ENCODE peak calls at places on chromosomes 7 and 10, in six cellular contexts. One of them, this sample, is unnamed.

GRCh38 chr10:49632406-49633317 is 18.8 kb downstream of the CHAT start:
- DNase-seq in IMR-90: peak
- DNase-seq in neural progenitor cell: no peak
- DNase-seq in WTC11: peak
- DNase-seq in osteocyte: no peak
- DNase-seq in AG10803: peak
- DNase-seq in this sample: no peak

GRCh38 chr7:152847491-152847890 is 87.9 kb downstream of the ACTR3B start:
- DNase-seq in IMR-90: no peak
- DNase-seq in neural progenitor cell: no peak
- DNase-seq in WTC11: no peak
- DNase-seq in osteocyte: peak
- DNase-seq in AG10803: no peak
- DNase-seq in this sample: no peak

GRCh38 chr7:29970158-29970557 is 19.4 kb downstream of the SCRN1 start:
- DNase-seq in IMR-90: no peak
- DNase-seq in neural progenitor cell: no peak
- DNase-seq in WTC11: no peak
- DNase-seq in osteocyte: peak
- DNase-seq in AG10803: no peak
- DNase-seq in this sample: no peak

GRCh38 chr7:139430443-139430842 is 53.0 kb downstream of the KLRG2 start:
- DNase-seq in IMR-90: no peak
- DNase-seq in neural progenitor cell: no peak
- DNase-seq in WTC11: no peak
- DNase-seq in osteocyte: no peak
- DNase-seq in AG10803: no peak
- DNase-seq in this sample: no peak

GRCh38 chr10:21712975-21713374 is 178.9 kb downstream of the MLLT10 start:
- DNase-seq in IMR-90: no peak
- DNase-seq in neural progenitor cell: no peak
- DNase-seq in WTC11: no peak
- DNase-seq in osteocyte: no peak
- DNase-seq in AG10803: no peak
- DNase-seq in this sample: no peak

GRCh38 chr7:76372984-76373833 is 14.4 kb upstream of the YWHAG start:
- DNase-seq in IMR-90: peak
- DNase-seq in neural progenitor cell: no peak
- DNase-seq in WTC11: no peak
- DNase-seq in osteocyte: no peak
- DNase-seq in AG10803: peak
- DNase-seq in this sample: no peak

GRCh38 chr10:114749014-114749413 is 72.6 kb upstream of the FHIP2A start:
- DNase-seq in IMR-90: no peak
- DNase-seq in neural progenitor cell: no peak
- DNase-seq in WTC11: no peak
- DNase-seq in osteocyte: no peak
- DNase-seq in AG10803: no peak
- DNase-seq in this sample: no peak

GRCh38 chr10:64036996-64037666 is 515.9 kb downstream of the REEP3 start:
- DNase-seq in IMR-90: no peak
- DNase-seq in neural progenitor cell: no peak
- DNase-seq in WTC11: no peak
- DNase-seq in osteocyte: no peak
- DNase-seq in AG10803: no peak
- DNase-seq in this sample: no peak

GRCh38 chr10:67976292-67977245 is 92.1 kb downstream of the SIRT1 start:
- DNase-seq in IMR-90: peak
- DNase-seq in neural progenitor cell: peak
- DNase-seq in WTC11: peak
- DNase-seq in osteocyte: no peak
- DNase-seq in AG10803: peak
- DNase-seq in this sample: no peak

GRCh38 chr10:73493781-73494180 is 2.0 kb downstream of the PPP3CB start:
- DNase-seq in IMR-90: peak
- DNase-seq in neural progenitor cell: no peak
- DNase-seq in WTC11: no peak
- DNase-seq in osteocyte: no peak
- DNase-seq in AG10803: peak
- DNase-seq in this sample: no peak

GRCh38 chr10:109877546-109877945 is 45.8 kb downstream of the XPNPEP1 start:
- DNase-seq in IMR-90: no peak
- DNase-seq in neural progenitor cell: no peak
- DNase-seq in WTC11: no peak
- DNase-seq in osteocyte: peak
- DNase-seq in AG10803: no peak
- DNase-seq in this sample: no peak

GRCh38 chr7:506921-507622 is 12.6 kb downstream of the PDGFA start:
- DNase-seq in IMR-90: no peak
- DNase-seq in neural progenitor cell: no peak
- DNase-seq in WTC11: no peak
- DNase-seq in osteocyte: no peak
- DNase-seq in AG10803: no peak
- DNase-seq in this sample: peak

GRCh38 chr7:82481499-82482097 is 38.0 kb upstream of the CACNA2D1 start:
- DNase-seq in IMR-90: peak
- DNase-seq in neural progenitor cell: peak
- DNase-seq in WTC11: no peak
- DNase-seq in osteocyte: no peak
- DNase-seq in AG10803: peak
- DNase-seq in this sample: no peak

GRCh38 chr10:94439275-94439861 is 37.0 kb downstream of the TBC1D12 start:
- DNase-seq in IMR-90: peak
- DNase-seq in neural progenitor cell: no peak
- DNase-seq in WTC11: peak
- DNase-seq in osteocyte: no peak
- DNase-seq in AG10803: peak
- DNase-seq in this sample: no peak

GRCh38 chr7:48025630-48026029 is 3.3 kb downstream of the SUN3 start:
- DNase-seq in IMR-90: no peak
- DNase-seq in neural progenitor cell: no peak
- DNase-seq in WTC11: no peak
- DNase-seq in osteocyte: no peak
- DNase-seq in AG10803: no peak
- DNase-seq in this sample: no peak

GRCh38 chr7:7805511-7806153 is 87.2 kb upstream of the RPA3 start:
- DNase-seq in IMR-90: no peak
- DNase-seq in neural progenitor cell: no peak
- DNase-seq in WTC11: no peak
- DNase-seq in osteocyte: no peak
- DNase-seq in AG10803: no peak
- DNase-seq in this sample: no peak

GRCh38 chr10:87579563-87579962 is 74.9 kb downstream of the MINPP1 start:
- DNase-seq in IMR-90: peak
- DNase-seq in neural progenitor cell: no peak
- DNase-seq in WTC11: no peak
- DNase-seq in osteocyte: no peak
- DNase-seq in AG10803: no peak
- DNase-seq in this sample: no peak

GRCh38 chr7:145016068-145016467 is 180.2 kb upstream of the TPK1 start:
- DNase-seq in IMR-90: no peak
- DNase-seq in neural progenitor cell: peak
- DNase-seq in WTC11: peak
- DNase-seq in osteocyte: no peak
- DNase-seq in AG10803: no peak
- DNase-seq in this sample: no peak

GRCh38 chr7:158816271-158816670 is 13.0 kb downstream of the ESYT2 start:
- DNase-seq in IMR-90: no peak
- DNase-seq in neural progenitor cell: no peak
- DNase-seq in WTC11: no peak
- DNase-seq in osteocyte: no peak
- DNase-seq in AG10803: peak
- DNase-seq in this sample: no peak

GRCh38 chr10:2948127-2948854 is 119.1 kb upstream of the PFKP start:
- DNase-seq in IMR-90: no peak
- DNase-seq in neural progenitor cell: no peak
- DNase-seq in WTC11: no peak
- DNase-seq in osteocyte: no peak
- DNase-seq in AG10803: no peak
- DNase-seq in this sample: no peak

GRCh38 chr10:50809596-50809995 is 69.9 kb downstream of the ASAH2B start:
- DNase-seq in IMR-90: peak
- DNase-seq in neural progenitor cell: no peak
- DNase-seq in WTC11: no peak
- DNase-seq in osteocyte: no peak
- DNase-seq in AG10803: peak
- DNase-seq in this sample: no peak

GRCh38 chr7:5303061-5303460 is 20.3 kb downstream of the SLC29A4 start:
- DNase-seq in IMR-90: no peak
- DNase-seq in neural progenitor cell: no peak
- DNase-seq in WTC11: no peak
- DNase-seq in osteocyte: no peak
- DNase-seq in AG10803: no peak
- DNase-seq in this sample: no peak

GRCh38 chr10:100364735-100365391 is 17.8 kb downstream of the SCD start:
- DNase-seq in IMR-90: peak
- DNase-seq in neural progenitor cell: no peak
- DNase-seq in WTC11: no peak
- DNase-seq in osteocyte: no peak
- DNase-seq in AG10803: peak
- DNase-seq in this sample: peak

GRCh38 chr10:74231375-74231774 is 80.4 kb downstream of the ADK start:
- DNase-seq in IMR-90: peak
- DNase-seq in neural progenitor cell: no peak
- DNase-seq in WTC11: no peak
- DNase-seq in osteocyte: no peak
- DNase-seq in AG10803: no peak
- DNase-seq in this sample: no peak

GRCh38 chr7:156968183-156968582 is 18.7 kb downstream of the NOM1 start:
- DNase-seq in IMR-90: no peak
- DNase-seq in neural progenitor cell: no peak
- DNase-seq in WTC11: no peak
- DNase-seq in osteocyte: no peak
- DNase-seq in AG10803: no peak
- DNase-seq in this sample: no peak

GRCh38 chr7:156964971-156965370 is 15.5 kb downstream of the NOM1 start:
- DNase-seq in IMR-90: no peak
- DNase-seq in neural progenitor cell: no peak
- DNase-seq in WTC11: no peak
- DNase-seq in osteocyte: no peak
- DNase-seq in AG10803: no peak
- DNase-seq in this sample: no peak

GRCh38 chr7:156966387-156966786 is 16.9 kb downstream of the NOM1 start:
- DNase-seq in IMR-90: no peak
- DNase-seq in neural progenitor cell: no peak
- DNase-seq in WTC11: no peak
- DNase-seq in osteocyte: no peak
- DNase-seq in AG10803: no peak
- DNase-seq in this sample: no peak

GRCh38 chr7:156975620-156976019 is 26.1 kb downstream of the NOM1 start:
- DNase-seq in IMR-90: no peak
- DNase-seq in neural progenitor cell: no peak
- DNase-seq in WTC11: no peak
- DNase-seq in osteocyte: no peak
- DNase-seq in AG10803: no peak
- DNase-seq in this sample: no peak

GRCh38 chr7:156969972-156970420 is 20.5 kb downstream of the NOM1 start:
- DNase-seq in IMR-90: peak
- DNase-seq in neural progenitor cell: no peak
- DNase-seq in WTC11: no peak
- DNase-seq in osteocyte: no peak
- DNase-seq in AG10803: peak
- DNase-seq in this sample: no peak
- TF ChIP-seq CTCF in IMR-90: peak
- TF ChIP-seq CTCF in neural progenitor cell: peak
- TF ChIP-seq CTCF in WTC11: peak
- TF ChIP-seq CTCF in osteocyte: peak
- TF ChIP-seq CTCF in AG10803: peak
- TF ChIP-seq CTCF in this sample: peak

GRCh38 chr10:101402711-101403110 is 48.7 kb downstream of the BTRC start:
- DNase-seq in IMR-90: no peak
- DNase-seq in neural progenitor cell: no peak
- DNase-seq in WTC11: no peak
- DNase-seq in osteocyte: no peak
- DNase-seq in AG10803: no peak
- DNase-seq in this sample: no peak
- TF ChIP-seq CTCF in IMR-90: no peak
- TF ChIP-seq CTCF in neural progenitor cell: no peak
- TF ChIP-seq CTCF in WTC11: no peak
- TF ChIP-seq CTCF in osteocyte: no peak
- TF ChIP-seq CTCF in AG10803: no peak
- TF ChIP-seq CTCF in this sample: no peak

GRCh38 chr7:100000239-100000638 is 15.2 kb upstream of the ZKSCAN1 start:
- DNase-seq in IMR-90: no peak
- DNase-seq in neural progenitor cell: no peak
- DNase-seq in WTC11: no peak
- DNase-seq in osteocyte: no peak
- DNase-seq in AG10803: no peak
- DNase-seq in this sample: no peak

GRCh38 chr7:99994819-99995218 is 19.0 kb upstream of the AZGP1 start:
- DNase-seq in IMR-90: no peak
- DNase-seq in neural progenitor cell: no peak
- DNase-seq in WTC11: no peak
- DNase-seq in osteocyte: no peak
- DNase-seq in AG10803: no peak
- DNase-seq in this sample: no peak

GRCh38 chr7:99992330-99993037 is 16.7 kb upstream of the AZGP1 start:
- DNase-seq in IMR-90: no peak
- DNase-seq in neural progenitor cell: no peak
- DNase-seq in WTC11: no peak
- DNase-seq in osteocyte: no peak
- DNase-seq in AG10803: no peak
- DNase-seq in this sample: no peak

GRCh38 chr7:99996755-99997544 is 18.4 kb upstream of the ZKSCAN1 start:
- DNase-seq in IMR-90: no peak
- DNase-seq in neural progenitor cell: no peak
- DNase-seq in WTC11: no peak
- DNase-seq in osteocyte: no peak
- DNase-seq in AG10803: no peak
- DNase-seq in this sample: no peak

GRCh38 chr7:99997545-99998137 is 17.8 kb upstream of the ZKSCAN1 start:
- DNase-seq in IMR-90: no peak
- DNase-seq in neural progenitor cell: peak
- DNase-seq in WTC11: peak
- DNase-seq in osteocyte: no peak
- DNase-seq in AG10803: peak
- DNase-seq in this sample: peak
- TF ChIP-seq CTCF in IMR-90: no peak
- TF ChIP-seq CTCF in neural progenitor cell: no peak
- TF ChIP-seq CTCF in WTC11: no peak
- TF ChIP-seq CTCF in osteocyte: no peak
- TF ChIP-seq CTCF in AG10803: no peak
- TF ChIP-seq CTCF in this sample: peak

DNA sequence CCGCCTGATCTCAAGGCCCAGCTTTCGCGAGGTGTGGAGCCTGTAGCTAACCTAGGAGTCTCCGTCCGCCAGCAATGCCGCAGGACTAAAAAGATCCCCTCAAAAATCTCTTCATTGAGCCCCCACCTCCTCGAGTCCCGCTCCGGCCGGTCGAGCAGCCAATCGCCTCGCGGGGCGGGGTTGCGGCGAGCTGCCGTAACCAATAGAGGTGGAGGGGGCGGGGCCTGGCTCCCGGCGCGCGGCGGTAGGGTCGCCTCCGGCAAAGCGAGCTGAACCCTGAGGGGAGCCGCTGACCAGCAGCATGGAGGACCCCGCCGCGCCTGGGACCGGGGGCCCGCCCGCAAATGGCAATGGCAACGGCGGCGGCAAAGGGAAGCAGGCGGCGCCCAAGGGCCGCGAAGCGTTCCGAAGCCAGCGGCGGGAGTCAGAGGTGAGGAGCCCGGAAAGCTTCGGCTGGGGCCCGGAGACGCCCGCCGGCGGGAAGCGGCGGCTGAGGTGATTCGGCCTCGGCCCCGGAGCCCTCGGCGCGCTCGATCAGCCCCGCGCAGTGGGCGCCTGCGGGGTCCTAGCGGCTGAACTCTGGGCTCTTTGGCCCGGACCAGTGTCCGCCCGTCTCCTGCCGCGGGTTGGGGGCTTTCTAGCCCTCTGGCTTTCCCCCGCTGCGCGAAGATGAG is at the start of gene STRIP2:
- DNase-seq in IMR-90: peak
- DNase-seq in neural progenitor cell: peak
- DNase-seq in WTC11: peak
- DNase-seq in osteocyte: peak
- DNase-seq in AG10803: peak
- DNase-seq in this sample: peak
- TF ChIP-seq CTCF in IMR-90: no peak
- TF ChIP-seq CTCF in neural progenitor cell: no peak
- TF ChIP-seq CTCF in WTC11: no peak
- TF ChIP-seq CTCF in osteocyte: no peak
- TF ChIP-seq CTCF in AG10803: no peak
- TF ChIP-seq CTCF in this sample: no peak

This sample was measured in glutamatergic neuron.